ENCODE peak calls at places on chromosomes 4 and X, in five cellular contexts. B is Caco-2, Q is GM12878, U is Karpas-422, O is psoas muscle. V is an unnamed sample. For H3K36me3, the result is how much of the 10 kb centered on the place peaks cover.

GRCh38 chr4:101791189-101791572 is 651 bp downstream of the BANK1 start:
- DNase-seq in Q (no peak), O (no peak), B (no peak), U (peak), V (no peak)

GRCh38 chr4:47551682-47552081 is 66.6 kb downstream of the ATP10D start:
- DNase-seq in O (no peak), U (no peak), Q (no peak), B (no peak), V (no peak)

GRCh38 chrX:7690842-7691241 is 152.1 kb upstream of the VCX start:
- DNase-seq in Q (no peak), U (no peak), O (no peak), B (no peak), V (no peak)

GRCh38 chrX:45208121-45208856 is 7.6 kb upstream of the DIPK2B start:
- DNase-seq in U (no peak), O (no peak), Q (no peak), B (no peak), V (no peak)

GRCh38 chrX:13151806-13152510 is 107.5 kb upstream of the FAM9C start:
- DNase-seq in Q (no peak), U (no peak), B (no peak), O (no peak), V (no peak)

GRCh38 chr4:129429566-129430339 is 333.8 kb downstream of the C4orf33 start:
- DNase-seq in Q (no peak), B (no peak), O (no peak), U (no peak), V (no peak)

GRCh38 chr4:85257817-85258216 is 217.1 kb upstream of the ARHGAP24 start:
- DNase-seq in Q (no peak), O (no peak), B (no peak), U (no peak), V (no peak)

GRCh38 chr4:176539785-176540175 is 220.0 kb downstream of the SPCS3 start:
- DNase-seq in Q (no peak), O (no peak), B (no peak), U (no peak), V (no peak)

GRCh38 chr4:88613417-88613875 is 21.2 kb downstream of the HERC3 start:
- DNase-seq in O (no peak), Q (no peak), B (no peak), U (peak), V (no peak)

GRCh38 chr4:155047755-155048154 is 160.7 kb upstream of the NPY2R start:
- DNase-seq in U (no peak), B (no peak), O (no peak), Q (no peak), V (no peak)

GRCh38 chr4:159414305-159414704 is 311.4 kb downstream of the RAPGEF2 start:
- DNase-seq in U (no peak), O (no peak), Q (no peak), B (no peak), V (no peak)

GRCh38 chr4:167831853-167832252 is 260.5 kb upstream of the ANXA10 start:
- DNase-seq in O (no peak), U (no peak), Q (no peak), B (no peak), V (no peak)

GRCh38 chr4:98604723-98605122 is 53.7 kb downstream of the TSPAN5 start:
- DNase-seq in B (no peak), Q (no peak), U (no peak), O (no peak), V (no peak)

GRCh38 chr4:4386296-4386735 is 586 bp upstream of the NSG1 start:
- DNase-seq in B (no peak), U (no peak), O (peak), Q (no peak), V (no peak)

GRCh38 chrX:15998350-15998749 is 125.0 kb upstream of the GRPR start:
- DNase-seq in U (no peak), Q (no peak), B (no peak), O (no peak), V (no peak)

GRCh38 chrX:119763175-119763574 is 4.8 kb downstream of the SOWAHD start:
- DNase-seq in Q (no peak), O (no peak), B (no peak), U (no peak), V (peak)

DNA sequence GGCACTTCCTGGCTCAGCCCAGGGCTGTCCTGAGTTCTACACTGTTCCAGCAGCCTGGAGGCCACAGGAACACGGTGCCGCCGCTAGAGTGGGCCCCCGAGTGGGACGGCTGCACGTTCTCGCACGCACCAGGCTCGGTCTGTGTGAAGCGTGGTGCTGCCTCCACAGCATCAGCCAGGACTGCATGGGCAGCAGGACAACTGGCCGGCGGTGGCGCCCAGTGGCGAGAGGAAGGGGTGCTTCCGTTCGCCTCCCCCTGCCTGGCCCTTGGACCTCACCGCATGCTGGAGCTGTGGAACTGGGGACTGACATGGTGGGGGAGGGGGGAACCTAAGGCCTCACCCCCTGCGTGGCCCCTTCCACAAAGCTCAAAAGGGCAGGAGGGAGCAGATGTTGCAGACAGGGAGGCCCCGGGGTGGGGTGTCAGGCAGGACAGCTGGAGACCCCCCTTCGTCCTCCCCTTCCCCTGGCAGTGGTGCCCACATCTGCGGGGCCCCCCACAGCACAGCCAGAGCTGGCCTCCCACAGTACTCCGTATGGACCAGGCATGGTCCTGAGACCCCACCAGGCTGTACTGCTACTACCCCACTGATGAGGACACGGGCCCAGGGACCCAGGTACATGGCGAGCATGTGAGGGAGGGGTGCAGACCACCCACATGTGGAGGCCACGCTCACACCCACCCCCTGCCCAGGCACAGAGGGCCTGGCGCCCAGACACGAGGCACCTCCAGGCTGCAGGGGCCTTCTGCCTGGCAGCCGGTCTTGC is 58.5 kb downstream of the ACOX3 start:
- DNase-seq in O (peak), Q (no peak), U (no peak), B (no peak), V (no peak)
- H3K36me3 ChIP-seq in O (under half), Q (under half), U (under half), B (under half), V (under half)

GRCh38 chrX:94414746-94415145 is 740.7 kb downstream of the FAM133A start:
- DNase-seq in Q (no peak), B (no peak), U (no peak), O (no peak), V (no peak)

DNA sequence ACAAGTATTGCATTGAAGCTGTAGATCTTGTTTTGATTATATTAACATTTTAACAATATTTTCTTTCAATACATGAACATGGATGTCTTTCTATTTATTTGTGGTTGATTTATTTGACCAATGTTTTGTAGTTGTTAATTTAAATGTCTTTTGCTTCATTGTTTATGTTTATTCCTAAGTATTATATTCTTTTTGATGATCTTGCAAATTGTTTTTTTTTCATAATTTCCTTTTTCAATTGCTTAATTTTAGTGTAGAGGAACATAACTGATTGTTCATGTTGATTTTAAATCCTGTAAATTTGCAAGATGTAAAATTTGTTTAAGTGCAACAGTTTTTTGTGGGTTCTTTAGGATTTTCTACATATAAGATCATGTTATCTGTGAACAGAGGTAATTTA is 744.1 kb downstream of the FAM133A start:
- DNase-seq in U (no peak), Q (no peak), B (no peak), O (no peak), V (no peak)
- H3K36me3 ChIP-seq in U (under half), Q (under half), B (under half), O (under half), V (under half)

GRCh38 chrX:32545100-32545499 is 666.2 kb downstream of the DMD start:
- DNase-seq in U (no peak), Q (no peak), B (no peak), O (no peak), V (no peak)
- H3K36me3 ChIP-seq in U (under half), Q (under half), B (under half), O (under half), V (under half)

GRCh38 chr4:3118281-3118680 is 43.8 kb downstream of the HTT start:
- DNase-seq in Q (no peak), O (no peak), B (no peak), U (no peak), V (no peak)

GRCh38 chr4:3112979-3113469 is 38.5 kb downstream of the HTT start:
- DNase-seq in B (no peak), O (no peak), Q (no peak), U (no peak), V (no peak)

GRCh38 chr4:3114377-3114776 is 39.9 kb downstream of the HTT start:
- DNase-seq in Q (no peak), U (no peak), O (no peak), B (no peak), V (no peak)

GRCh38 chr4:3115637-3116300 is 41.3 kb downstream of the HTT start:
- DNase-seq in Q (no peak), O (no peak), B (no peak), U (no peak), V (no peak)

GRCh38 chr4:3116955-3117354 is 42.5 kb downstream of the HTT start:
- DNase-seq in Q (no peak), O (no peak), U (no peak), B (no peak), V (no peak)
- H3K36me3 ChIP-seq in Q (half or more), O (half or more), U (under half), B (under half), V (under half)

DNA sequence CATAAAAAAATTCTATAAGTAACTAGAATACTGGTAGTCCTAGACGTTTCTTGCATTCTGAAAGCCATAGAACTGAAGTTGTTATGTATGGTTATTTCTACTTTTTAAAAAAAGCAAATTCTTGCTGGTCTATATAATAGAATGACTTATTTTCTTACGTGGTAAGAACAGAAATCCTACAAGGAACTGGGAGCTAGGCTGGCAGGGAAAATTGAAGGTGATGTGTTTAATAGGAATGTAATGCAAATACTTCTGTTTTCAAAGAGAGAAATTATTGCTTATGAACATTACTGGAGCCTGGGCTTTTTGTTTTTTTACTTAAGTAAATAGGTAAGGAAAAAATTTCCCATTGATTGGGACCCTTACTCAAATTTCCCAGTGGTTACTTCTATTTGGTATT is 8.9 kb downstream of the CCNA2 start:
- DNase-seq in Q (no peak), B (no peak), O (no peak), U (no peak), V (no peak)
- H3K36me3 ChIP-seq in Q (under half), B (under half), O (half or more), U (half or more), V (under half)

DNA sequence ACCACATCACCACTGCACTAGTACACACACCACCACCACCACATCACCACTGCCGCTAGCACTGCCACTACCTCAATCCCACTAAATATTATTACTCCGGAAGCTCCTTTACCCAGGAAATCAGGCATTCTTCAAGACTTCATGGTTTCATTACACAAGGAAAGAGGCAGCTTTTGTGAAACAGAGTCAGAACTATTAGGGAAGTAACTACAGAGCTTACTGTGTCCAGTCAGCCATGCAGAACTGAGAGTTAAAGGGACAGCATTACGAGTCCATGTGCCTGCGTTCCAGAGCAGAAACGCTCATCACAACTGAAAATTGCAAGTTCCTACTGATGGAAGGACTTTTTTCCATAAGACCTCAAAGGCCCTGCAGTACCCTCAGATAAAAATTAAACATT is 103.2 kb upstream of the FRG1 start:
- DNase-seq in B (no peak), U (no peak), Q (no peak), O (no peak), V (no peak)
- H3K36me3 ChIP-seq in B (under half), U (under half), Q (under half), O (under half), V (under half)

DNA sequence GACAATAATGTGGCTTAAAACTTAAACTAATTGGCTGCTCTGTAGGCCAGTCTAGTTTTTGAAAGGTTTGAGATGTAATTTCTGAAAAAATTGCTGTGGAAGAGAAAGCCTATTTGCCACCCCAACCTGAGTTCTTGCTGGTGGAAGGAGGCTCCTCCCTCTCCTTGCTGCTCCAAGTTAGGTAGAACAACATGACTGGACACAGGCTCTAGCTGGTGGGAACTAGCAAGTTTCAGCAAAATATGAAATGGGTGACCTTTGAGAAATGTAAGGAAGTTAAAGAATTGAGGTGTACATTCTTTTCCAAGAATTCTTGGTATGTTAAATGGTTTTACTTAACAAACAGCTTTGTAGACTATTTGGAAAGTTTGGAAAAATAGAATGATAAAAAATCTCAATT is 8.0 kb downstream of the RPL34 start:
- DNase-seq in O (no peak), Q (no peak), B (no peak), U (no peak), V (no peak)
- H3K36me3 ChIP-seq in O (half or more), Q (under half), B (under half), U (half or more), V (under half)

GRCh38 chr4:7865533-7865932 is 74.1 kb downstream of the AFAP1 start:
- DNase-seq in O (no peak), U (no peak), Q (no peak), B (no peak), V (no peak)

GRCh38 chr4:7868892-7869471 is 70.7 kb downstream of the AFAP1 start:
- DNase-seq in Q (no peak), O (no peak), B (no peak), U (no peak), V (no peak)

GRCh38 chr4:7868430-7868775 is 71.3 kb downstream of the AFAP1 start:
- DNase-seq in O (no peak), U (no peak), Q (no peak), B (no peak), V (no peak)

GRCh38 chr4:7867191-7867590 is 72.5 kb downstream of the AFAP1 start:
- DNase-seq in U (no peak), O (no peak), Q (no peak), B (no peak), V (no peak)

GRCh38 chr4:7867701-7868429 is 71.8 kb downstream of the AFAP1 start:
- DNase-seq in B (no peak), U (no peak), Q (no peak), O (no peak), V (no peak)
- H3K36me3 ChIP-seq in B (under half), U (under half), Q (under half), O (under half), V (under half)

DNA sequence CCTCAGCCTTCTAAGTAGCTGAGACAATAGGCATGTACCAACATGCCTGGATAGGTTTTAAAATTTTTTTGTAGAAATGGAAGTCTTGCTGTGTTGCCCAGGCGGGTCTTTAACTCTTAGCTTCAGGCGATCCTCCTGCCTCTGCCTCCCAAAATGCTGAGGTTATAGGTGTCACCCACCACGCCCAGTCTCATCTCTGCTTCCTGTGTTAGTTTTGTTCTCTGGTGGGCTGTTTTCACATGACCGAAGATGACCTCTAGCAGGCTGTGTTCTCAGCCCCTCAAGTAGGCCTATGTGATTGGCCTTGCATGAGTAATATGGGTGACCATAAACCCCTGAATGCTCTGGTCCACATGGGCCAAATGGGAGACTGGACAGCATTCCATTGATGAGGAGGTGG is 56.8 kb upstream of the MSANTD1 start:
- DNase-seq in Q (no peak), U (no peak), B (no peak), O (no peak), V (no peak)
- H3K36me3 ChIP-seq in Q (under half), U (under half), B (under half), O (half or more), V (under half)

V was measured in PC-9.